ENCODE peak calls at places on chromosomes 6 and 20, in six cellular contexts. O is upper lobe of right lung; C is Panc1; M is upper lobe of left lung; A is CD8-positive, alpha-beta memory T cell; H is psoas muscle. L is an unnamed sample.

GRCh38 chr6:140671926-140672325 is 1297.5 kb upstream of the CITED2 start:
- DNase-seq in O (no peak), C (no peak), M (no peak), A (no peak), H (no peak), L (no peak)

GRCh38 chr20:8967641-8968245 is 101.1 kb upstream of the PLCB4 start:
- DNase-seq in O (no peak), C (no peak), M (no peak), A (no peak), H (no peak), L (no peak)

GRCh38 chr20:6473197-6473596 is 294.3 kb upstream of the BMP2 start:
- DNase-seq in O (no peak), C (no peak), M (no peak), A (no peak), H (no peak), L (no peak)

GRCh38 chr20:40741507-40742106 is 52.6 kb upstream of the MAFB start:
- DNase-seq in O (no peak), C (peak; percentile 25), M (no peak), A (peak; percentile 7), H (peak; percentile 27), L (no peak)

GRCh38 chr6:31658983-31659648 is 1.5 kb downstream of the C6orf47 start:
- DNase-seq in O (no peak), C (no peak), M (no peak), A (no peak), H (no peak), L (no peak)

GRCh38 chr6:24768361-24768760 is 6.4 kb upstream of the GMNN start:
- DNase-seq in O (no peak), C (no peak), M (no peak), A (no peak), H (no peak), L (no peak)

GRCh38 chr6:135535989-135536414 is 38.5 kb upstream of the AHI1 start:
- DNase-seq in O (no peak), C (no peak), M (no peak), A (no peak), H (no peak), L (no peak)

GRCh38 chr6:20755631-20756030 is 221.4 kb downstream of the CDKAL1 start:
- DNase-seq in O (no peak), C (no peak), M (no peak), A (no peak), H (no peak), L (no peak)

GRCh38 chr20:32018269-32019155 is 8.3 kb downstream of the CCM2L start:
- DNase-seq in O (peak; percentile 86), C (no peak), M (peak; percentile 94), A (peak; percentile 34), H (peak; percentile 52), L (peak; percentile 10)

GRCh38 chr20:46636981-46637860 is 14.0 kb downstream of the SLC13A3 start:
- DNase-seq in O (no peak), C (no peak), M (no peak), A (no peak), H (no peak), L (no peak)

GRCh38 chr6:25263602-25264001 is 15.6 kb upstream of the CARMIL1 start:
- DNase-seq in O (no peak), C (no peak), M (no peak), A (no peak), H (no peak), L (no peak)

GRCh38 chr6:169406034-169406433 is 152.4 kb upstream of the THBS2 start:
- DNase-seq in O (no peak), C (no peak), M (no peak), A (no peak), H (no peak), L (no peak)

GRCh38 chr6:56528412-56528841 is 114.3 kb downstream of the DST start:
- DNase-seq in O (no peak), C (peak; percentile 89), M (no peak), A (no peak), H (no peak), L (no peak)

GRCh38 chr20:50264534-50265145 is 74.0 kb downstream of the CEBPB start:
- DNase-seq in O (no peak), C (no peak), M (no peak), A (no peak), H (no peak), L (no peak)

GRCh38 chr6:39706819-39707218 is 18.4 kb downstream of the KIF6 start:
- DNase-seq in O (no peak), C (no peak), M (no peak), A (no peak), H (no peak), L (no peak)

GRCh38 chr20:10596726-10597125 is 77.1 kb downstream of the JAG1 start:
- DNase-seq in O (no peak), C (no peak), M (no peak), A (no peak), H (no peak), L (no peak)

GRCh38 chr20:58481541-58482021 is 33.6 kb downstream of the APCDD1L start:
- DNase-seq in O (no peak), C (no peak), M (no peak), A (no peak), H (peak; percentile 45), L (no peak)

GRCh38 chr20:59686404-59687346 is 82.3 kb downstream of the PHACTR3 start:
- DNase-seq in O (no peak), C (no peak), M (no peak), A (no peak), H (no peak), L (no peak)

GRCh38 chr20:48224531-48224930 is 439.2 kb upstream of the SULF2 start:
- DNase-seq in O (no peak), C (no peak), M (no peak), A (no peak), H (no peak), L (no peak)

GRCh38 chr6:108168501-108168979 is 2.7 kb downstream of the NR2E1 start:
- DNase-seq in O (peak; percentile 71), C (no peak), M (peak; percentile 89), A (no peak), H (peak; percentile 42), L (no peak)

GRCh38 chr20:50380697-50381040 is 129.5 kb upstream of the PTPN1 start:
- DNase-seq in O (no peak), C (peak; percentile 28), M (no peak), A (no peak), H (no peak), L (no peak)

GRCh38 chr20:25081065-25081729 is 744 bp downstream of the VSX1 start:
- DNase-seq in O (no peak), C (no peak), M (peak; percentile 56), A (peak; percentile 12), H (no peak), L (no peak)

GRCh38 chr6:132530293-132530974 is 7.6 kb upstream of the TAAR9 start:
- DNase-seq in O (no peak), C (peak; percentile 32), M (no peak), A (peak; percentile 59), H (no peak), L (peak; percentile 37)

GRCh38 chr6:170008386-170008785 is 257.0 kb downstream of the ERMARD start:
- DNase-seq in O (no peak), C (no peak), M (peak; percentile 13), A (no peak), H (no peak), L (no peak)

GRCh38 chr6:167047554-167047953 is 48.4 kb downstream of the CEP43 start:
- DNase-seq in O (no peak), C (no peak), M (no peak), A (no peak), H (no peak), L (peak; percentile 17)

GRCh38 chr6:37699138-37699766 is 1.6 kb upstream of the MDGA1 start:
- DNase-seq in O (no peak), C (no peak), M (peak; percentile 34), A (peak; percentile 70), H (no peak), L (peak; percentile 69)
- H3K4me3 ChIP-seq in O (peak overlapping the region; percentile 64), C (peak overlapping the region; percentile 68), M (peak overlapping the region; percentile 70), A (peak overlapping the region; percentile 75), H (peak overlapping the region; percentile 86), L (peak overlapping the region; percentile 85)

DNA sequence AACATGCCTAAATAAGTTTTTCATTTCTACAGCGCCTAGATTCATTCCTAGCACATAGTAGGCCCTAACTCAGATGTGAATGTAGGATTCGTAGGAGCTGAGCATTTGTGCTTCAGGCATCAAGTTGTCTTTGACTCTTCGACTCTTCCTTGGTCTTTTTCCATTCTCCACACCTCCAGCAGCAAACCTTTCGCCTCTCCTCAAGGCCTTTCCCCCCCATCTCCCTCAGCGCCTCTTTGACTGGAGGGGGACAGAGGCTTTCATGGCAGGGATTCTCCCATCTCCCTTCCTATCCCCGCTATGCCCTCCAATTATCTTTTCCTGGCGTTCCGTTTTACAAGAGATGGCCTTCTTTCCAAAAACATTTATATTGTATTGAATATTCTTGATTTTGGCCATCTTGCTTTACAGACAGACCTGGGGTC is 717 bp downstream of the CASP8AP2 start:
- DNase-seq in O (no peak), C (no peak), M (no peak), A (no peak), H (no peak), L (no peak)
- H3K27ac ChIP-seq in O (peak overlapping the region; percentile 80), C (peak overlapping the region; percentile 91), M (no peak overlapping the region), A (peak overlapping the region; percentile 68), H (peak overlapping the region; percentile 83), L (peak overlapping the region; percentile 70)

DNA sequence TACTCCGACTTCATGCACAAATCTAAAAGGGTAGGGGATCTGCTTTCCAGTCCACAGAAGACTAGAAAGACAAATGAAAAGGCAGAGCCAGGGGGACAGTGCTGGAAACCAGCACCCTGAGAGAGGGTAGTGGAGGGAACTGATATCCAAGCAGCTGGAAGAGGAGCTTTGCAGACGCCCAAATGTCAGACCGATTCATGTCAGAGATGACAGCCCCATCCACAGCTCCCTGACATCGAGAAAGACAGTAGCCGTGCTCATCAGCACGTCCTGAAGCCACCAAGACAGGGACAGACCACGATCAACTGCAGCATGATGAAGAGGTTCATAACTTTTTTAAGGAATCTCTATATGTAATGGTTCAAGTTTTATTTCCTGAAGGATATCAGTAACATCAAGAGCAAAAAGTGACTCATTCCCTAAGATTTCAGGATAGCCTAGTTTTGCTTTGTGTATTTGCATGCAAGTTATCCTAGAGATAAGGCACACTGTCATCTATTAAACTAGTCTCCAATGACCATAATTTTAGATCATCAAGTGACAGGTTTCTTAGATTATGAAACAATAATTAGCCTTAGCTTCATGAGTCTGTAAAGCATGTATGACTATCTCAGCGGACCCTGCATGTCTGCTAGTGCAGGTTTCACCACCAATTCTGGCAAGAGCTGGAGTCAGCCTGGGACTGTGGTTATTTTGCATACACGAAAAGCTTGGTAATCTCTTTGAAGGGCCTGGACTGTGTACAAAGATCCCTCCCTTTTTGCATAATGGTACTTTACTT is 43.0 kb downstream of the PRDM1 start:
- DNase-seq in O (no peak), C (no peak), M (no peak), A (no peak), H (no peak), L (no peak)
- H3K4me3 ChIP-seq in O (no peak overlapping the region), C (no peak overlapping the region), M (no peak overlapping the region), A (no peak overlapping the region), H (no peak overlapping the region), L (no peak overlapping the region)

DNA sequence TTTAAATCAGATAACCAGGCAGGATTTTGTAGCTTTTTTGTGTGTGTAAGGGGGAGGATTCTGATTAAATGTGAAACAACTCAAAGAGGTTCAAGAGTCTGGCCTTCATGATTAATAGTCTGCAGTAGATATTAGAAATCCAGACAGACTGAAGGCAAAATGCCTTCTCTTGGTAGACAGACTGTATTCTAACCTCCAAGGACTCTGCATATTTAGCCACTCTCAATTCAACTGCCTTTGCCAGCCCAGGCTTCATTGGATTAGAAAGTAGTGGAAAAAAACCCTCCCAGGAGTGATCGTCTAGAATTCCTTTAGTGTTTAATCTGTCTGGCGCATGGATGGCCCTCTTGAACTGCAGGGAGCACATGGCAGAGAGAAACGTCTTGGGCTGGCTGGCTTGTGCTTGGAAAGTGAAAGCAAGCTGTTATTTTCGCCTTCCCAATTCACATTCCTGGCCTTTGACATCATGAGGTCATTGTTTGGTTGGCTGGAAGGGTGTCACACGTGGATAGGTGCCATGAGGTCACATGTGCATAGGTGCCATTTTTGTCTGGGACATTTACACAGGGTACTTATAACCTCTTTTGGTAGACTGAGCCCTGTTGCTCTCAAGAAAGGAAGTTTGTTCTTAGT is 30.8 kb upstream of the NEDD9 start:
- DNase-seq in O (peak; percentile 72), C (peak; percentile 27), M (no peak), A (no peak), H (peak; percentile 46), L (no peak)
- H3K27ac ChIP-seq in O (peak overlapping the region; percentile 66), C (no peak overlapping the region), M (peak overlapping the region; percentile 70), A (no peak overlapping the region), H (peak overlapping the region; percentile 68), L (no peak overlapping the region)